ENCODE peak calls at places on chromosomes 11 and 22, in four cellular contexts. One of them, this sample, is unnamed.
A peak's percentile ranks its signal among the peaks of the same experiment; 100 is the strongest.

GRCh38 chr11:36500315-36500721 is 9.8 kb downstream of the TRAF6 start:
- DNase-seq in neuronal stem cell: peak; percentile 44
- DNase-seq in mesenchymal stem cell: peak; percentile 94
- DNase-seq in IMR-90: peak; percentile 96
- DNase-seq in this sample: peak; percentile 42

GRCh38 chr11:60985501-60985900 is 14.0 kb downstream of the CD6 start:
- DNase-seq in mesenchymal stem cell: no peak
- DNase-seq in neuronal stem cell: no peak
- DNase-seq in IMR-90: no peak
- DNase-seq in this sample: no peak

GRCh38 chr11:36793542-36793926 is 195.5 kb upstream of the RAG2 start:
- DNase-seq in mesenchymal stem cell: no peak
- DNase-seq in IMR-90: no peak
- DNase-seq in neuronal stem cell: peak; percentile 17
- DNase-seq in this sample: peak; percentile 33

GRCh38 chr22:19289475-19290161 is 1.9 kb downstream of the CLTCL1 start:
- DNase-seq in mesenchymal stem cell: peak; percentile 85
- DNase-seq in IMR-90: peak; percentile 81
- DNase-seq in neuronal stem cell: no peak
- DNase-seq in this sample: no peak

GRCh38 chr11:132472411-132473205 is 1059.7 kb downstream of the OPCML start:
- DNase-seq in IMR-90: no peak
- DNase-seq in mesenchymal stem cell: no peak
- DNase-seq in neuronal stem cell: no peak
- DNase-seq in this sample: no peak

GRCh38 chr11:102332611-102332994 is 14.4 kb upstream of the BIRC2 start:
- DNase-seq in neuronal stem cell: no peak
- DNase-seq in mesenchymal stem cell: peak; percentile 62
- DNase-seq in IMR-90: no peak
- DNase-seq in this sample: no peak

GRCh38 chr22:45451988-45452387 is 38.5 kb downstream of the RIBC2 start:
- DNase-seq in mesenchymal stem cell: no peak
- DNase-seq in IMR-90: no peak
- DNase-seq in neuronal stem cell: no peak
- DNase-seq in this sample: no peak

GRCh38 chr11:32448232-32448631 is 12.9 kb upstream of the WT1 start:
- DNase-seq in neuronal stem cell: no peak
- DNase-seq in IMR-90: no peak
- DNase-seq in mesenchymal stem cell: no peak
- DNase-seq in this sample: peak; percentile 78

GRCh38 chr11:122172352-122173073 is 56.5 kb upstream of the BLID start:
- DNase-seq in neuronal stem cell: no peak
- DNase-seq in mesenchymal stem cell: peak; percentile 76
- DNase-seq in IMR-90: peak; percentile 70
- DNase-seq in this sample: no peak

GRCh38 chr11:122173587-122173986 is 57.6 kb upstream of the BLID start:
- DNase-seq in IMR-90: no peak
- DNase-seq in mesenchymal stem cell: no peak
- DNase-seq in neuronal stem cell: no peak
- DNase-seq in this sample: no peak

GRCh38 chr11:122170815-122171475 is 54.9 kb upstream of the BLID start:
- DNase-seq in neuronal stem cell: no peak
- DNase-seq in IMR-90: peak; percentile 94
- DNase-seq in mesenchymal stem cell: peak; percentile 88
- DNase-seq in this sample: no peak

GRCh38 chr11:122175316-122175715 is 59.3 kb upstream of the BLID start:
- DNase-seq in neuronal stem cell: no peak
- DNase-seq in mesenchymal stem cell: no peak
- DNase-seq in IMR-90: no peak
- DNase-seq in this sample: no peak

GRCh38 chr11:122173074-122173450 is 57.0 kb upstream of the BLID start:
- DNase-seq in neuronal stem cell: no peak
- DNase-seq in mesenchymal stem cell: no peak
- DNase-seq in IMR-90: no peak
- DNase-seq in this sample: no peak
- H3K27ac ChIP-seq in neuronal stem cell: no peak overlapping the region
- H3K27ac ChIP-seq in mesenchymal stem cell: no peak overlapping the region
- H3K27ac ChIP-seq in IMR-90: peak overlapping the region; percentile 78
- H3K27ac ChIP-seq in this sample: no peak overlapping the region

GRCh38 chr11:66854729-66855211 is 2.1 kb upstream of the LRFN4 start:
- DNase-seq in neuronal stem cell: no peak
- DNase-seq in mesenchymal stem cell: no peak
- DNase-seq in IMR-90: no peak
- DNase-seq in this sample: no peak
- H2AK5ac ChIP-seq in neuronal stem cell: peak overlapping the region; percentile 64
- H2AK5ac ChIP-seq in mesenchymal stem cell: no peak overlapping the region
- H2AK5ac ChIP-seq in IMR-90: peak overlapping the region; percentile 82
- H2AK5ac ChIP-seq in this sample: no peak overlapping the region

DNA sequence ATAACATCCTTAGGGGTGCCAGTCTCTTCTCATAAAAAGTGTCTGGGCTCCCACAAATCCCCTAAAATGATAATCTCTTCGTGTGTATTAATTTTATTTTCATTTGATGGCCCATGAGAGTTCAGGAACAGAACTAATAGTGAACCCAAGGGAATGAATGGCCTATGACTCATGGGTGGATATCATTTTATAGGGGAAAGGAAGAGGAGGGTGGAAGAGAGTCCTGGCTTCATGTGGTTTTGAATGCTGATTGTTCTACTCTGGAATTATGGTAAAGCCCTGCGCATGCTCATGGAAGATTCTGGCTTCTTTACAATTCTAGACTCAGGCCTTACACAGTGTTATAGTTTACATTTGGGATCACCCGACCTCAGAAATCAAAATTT is 35.3 kb downstream of the MAML2 start:
- DNase-seq in IMR-90: peak; percentile 95
- DNase-seq in mesenchymal stem cell: peak; percentile 92
- DNase-seq in neuronal stem cell: no peak
- DNase-seq in this sample: peak; percentile 24
- H3K27ac ChIP-seq in IMR-90: peak overlapping the region; percentile 71
- H3K27ac ChIP-seq in mesenchymal stem cell: peak overlapping the region; percentile 91
- H3K27ac ChIP-seq in neuronal stem cell: peak overlapping the region; percentile 60
- H3K27ac ChIP-seq in this sample: no peak overlapping the region

GRCh38 chr22:27300661-27301285 is 500.8 kb downstream of the MN1 start:
- DNase-seq in neuronal stem cell: no peak
- DNase-seq in mesenchymal stem cell: no peak
- DNase-seq in IMR-90: no peak
- DNase-seq in this sample: no peak

GRCh38 chr22:27298387-27299141 is 503.0 kb downstream of the MN1 start:
- DNase-seq in mesenchymal stem cell: no peak
- DNase-seq in neuronal stem cell: no peak
- DNase-seq in IMR-90: no peak
- DNase-seq in this sample: no peak

GRCh38 chr22:27299181-27300085 is 502.1 kb downstream of the MN1 start:
- DNase-seq in IMR-90: no peak
- DNase-seq in mesenchymal stem cell: no peak
- DNase-seq in neuronal stem cell: no peak
- DNase-seq in this sample: peak; percentile 12

GRCh38 chr22:27303718-27304117 is 497.8 kb downstream of the MN1 start:
- DNase-seq in IMR-90: no peak
- DNase-seq in mesenchymal stem cell: no peak
- DNase-seq in neuronal stem cell: no peak
- DNase-seq in this sample: no peak

DNA sequence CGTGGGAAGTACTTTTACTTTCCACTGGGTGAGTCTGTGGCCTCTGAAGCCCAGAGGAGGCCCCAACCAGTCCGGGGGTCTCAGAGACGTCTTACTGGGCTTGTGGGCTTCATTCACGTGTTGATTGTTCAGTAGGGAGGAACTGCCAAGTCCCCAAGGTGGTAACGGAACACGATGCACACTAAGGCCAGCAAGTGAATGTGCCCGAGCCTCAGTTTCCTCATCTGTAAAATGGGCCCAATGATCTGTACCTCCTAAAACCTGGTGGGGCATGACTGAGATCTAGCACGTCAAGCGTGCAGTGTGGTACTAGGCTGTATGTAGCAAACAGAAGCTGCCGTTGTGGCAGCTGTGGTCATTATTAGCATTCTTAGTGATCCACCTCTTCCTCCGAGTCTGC is 499.1 kb downstream of the MN1 start:
- DNase-seq in mesenchymal stem cell: no peak
- DNase-seq in neuronal stem cell: no peak
- DNase-seq in IMR-90: no peak
- DNase-seq in this sample: no peak
- H2AK5ac ChIP-seq in mesenchymal stem cell: no peak overlapping the region
- H2AK5ac ChIP-seq in neuronal stem cell: peak overlapping the region; percentile 57
- H2AK5ac ChIP-seq in IMR-90: no peak overlapping the region
- H2AK5ac ChIP-seq in this sample: no peak overlapping the region

GRCh38 chr11:2318707-2319106 is 16.9 kb downstream of the TSPAN32 start:
- DNase-seq in mesenchymal stem cell: no peak
- DNase-seq in IMR-90: no peak
- DNase-seq in neuronal stem cell: no peak
- DNase-seq in this sample: no peak

GRCh38 chr11:2319791-2320481 is 18.1 kb downstream of the TSPAN32 start:
- DNase-seq in IMR-90: no peak
- DNase-seq in neuronal stem cell: no peak
- DNase-seq in mesenchymal stem cell: no peak
- DNase-seq in this sample: no peak

GRCh38 chr11:2321311-2321683 is 19.5 kb downstream of the TSPAN32 start:
- DNase-seq in IMR-90: no peak
- DNase-seq in neuronal stem cell: no peak
- DNase-seq in mesenchymal stem cell: no peak
- DNase-seq in this sample: no peak

GRCh38 chr11:2318123-2318522 is 16.3 kb downstream of the TSPAN32 start:
- DNase-seq in neuronal stem cell: no peak
- DNase-seq in mesenchymal stem cell: no peak
- DNase-seq in IMR-90: no peak
- DNase-seq in this sample: no peak

DNA sequence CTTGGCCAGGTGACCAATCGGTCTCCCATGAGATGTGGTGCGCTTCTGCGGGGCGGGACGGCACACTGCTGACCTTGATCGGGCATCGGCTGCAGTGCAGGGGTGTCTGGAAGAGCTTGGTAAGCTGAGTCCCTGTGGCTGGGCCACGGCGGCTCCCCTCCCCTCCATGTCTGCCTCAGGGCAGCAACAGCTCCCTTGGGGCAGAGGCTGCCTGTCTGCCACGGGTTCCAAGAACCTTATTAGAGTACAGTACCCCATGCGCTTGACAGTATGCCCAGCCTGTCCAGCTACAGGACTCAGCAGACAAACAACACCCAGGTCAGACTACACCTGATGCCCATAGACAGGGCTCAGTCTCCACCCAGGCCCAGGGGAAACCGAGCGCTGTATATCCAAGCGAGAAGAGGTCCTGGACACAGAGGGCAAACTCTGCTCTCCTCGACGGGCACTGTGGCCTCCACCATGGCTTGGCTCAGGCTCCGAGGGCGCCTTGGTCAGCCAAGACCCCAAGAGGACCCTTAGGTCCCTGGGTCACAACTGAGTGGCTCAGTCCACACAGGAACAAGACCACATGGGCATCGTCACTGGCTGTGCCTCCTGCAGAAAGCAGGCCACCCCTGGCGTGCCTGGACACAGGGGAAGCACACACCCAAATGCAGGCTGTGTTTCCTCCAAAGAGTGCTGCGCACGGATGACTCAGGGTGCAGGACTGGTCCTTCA is 18.9 kb downstream of the TSPAN32 start:
- DNase-seq in IMR-90: no peak
- DNase-seq in neuronal stem cell: no peak
- DNase-seq in mesenchymal stem cell: no peak
- DNase-seq in this sample: no peak
- H3K27ac ChIP-seq in IMR-90: no peak overlapping the region
- H3K27ac ChIP-seq in neuronal stem cell: no peak overlapping the region
- H3K27ac ChIP-seq in mesenchymal stem cell: no peak overlapping the region
- H3K27ac ChIP-seq in this sample: no peak overlapping the region

DNA sequence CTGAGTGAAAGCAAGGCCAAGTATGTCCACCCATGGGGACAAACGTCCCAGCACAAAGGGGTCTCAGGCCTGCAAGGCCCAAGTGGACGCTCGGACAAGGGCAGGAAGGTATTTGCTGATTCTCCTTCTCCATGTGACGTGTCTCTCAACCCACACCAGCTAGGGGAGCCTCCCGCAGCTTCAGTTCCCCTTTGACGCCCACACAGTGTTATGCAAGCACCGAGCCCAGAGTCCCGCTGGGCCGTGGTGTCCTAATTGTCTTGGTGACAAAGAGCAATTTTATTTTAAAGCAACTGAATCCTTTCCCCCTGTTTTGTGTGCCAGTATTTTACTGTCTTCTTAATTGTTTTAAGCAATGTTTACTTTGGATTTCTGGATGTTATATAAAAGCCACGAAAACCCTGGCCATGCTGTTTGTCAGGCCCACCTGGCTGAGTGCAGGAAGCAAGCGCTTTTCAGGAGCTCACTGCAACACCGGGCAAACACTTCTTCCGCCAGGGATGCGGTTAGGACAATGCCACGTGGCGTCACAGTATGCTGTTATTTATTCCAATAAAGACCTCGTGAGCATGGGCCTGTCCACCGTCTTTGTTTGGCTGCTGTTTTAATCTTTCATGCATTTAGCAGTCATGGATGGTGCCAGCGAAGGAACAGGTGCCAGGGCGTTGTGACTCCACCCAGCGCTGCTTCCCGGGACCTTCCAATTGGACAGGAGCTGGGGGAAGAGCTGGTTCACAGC is 8.2 kb upstream of the PARVG start:
- DNase-seq in mesenchymal stem cell: no peak
- DNase-seq in IMR-90: no peak
- DNase-seq in neuronal stem cell: no peak
- DNase-seq in this sample: no peak
- H2AK5ac ChIP-seq in mesenchymal stem cell: no peak overlapping the region
- H2AK5ac ChIP-seq in IMR-90: no peak overlapping the region
- H2AK5ac ChIP-seq in neuronal stem cell: peak overlapping the region; percentile 59
- H2AK5ac ChIP-seq in this sample: no peak overlapping the region

DNA sequence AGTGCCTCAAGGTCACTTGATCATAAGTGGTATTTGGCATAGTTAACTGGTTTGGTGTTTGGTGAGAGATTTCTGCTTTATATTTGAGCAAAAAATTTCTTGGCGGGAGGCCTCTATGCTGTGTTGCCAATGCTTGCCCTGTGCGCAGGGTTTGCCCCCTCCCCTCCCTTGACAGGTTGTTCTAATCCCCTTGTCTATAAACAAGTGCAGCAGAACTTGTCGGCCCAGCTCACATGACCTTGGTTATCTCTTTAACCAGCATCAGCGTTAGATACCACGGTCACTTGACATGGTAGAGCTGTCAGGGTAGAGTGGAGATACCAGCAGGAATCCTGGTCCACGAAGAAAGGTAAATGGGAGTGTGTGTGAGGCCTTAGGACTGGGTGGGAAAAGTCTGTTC is 35.6 kb downstream of the MARK2 start:
- DNase-seq in mesenchymal stem cell: no peak
- DNase-seq in neuronal stem cell: no peak
- DNase-seq in IMR-90: no peak
- DNase-seq in this sample: no peak
- H3K27ac ChIP-seq in mesenchymal stem cell: no peak overlapping the region
- H3K27ac ChIP-seq in neuronal stem cell: no peak overlapping the region
- H3K27ac ChIP-seq in IMR-90: no peak overlapping the region
- H3K27ac ChIP-seq in this sample: no peak overlapping the region